ENCODE peak calls at places on chromosomes 7 and 10, in ten cellular contexts. X is stimulated activated CD4-positive, alpha-beta T cell treated with anti-CD3 and anti-CD28 coated beads, TNF-alpha, amount 100 ng/mL, for 4 hours; E is cardiac fibroblast; U is activated naive CD4-positive, alpha-beta T cell; L is mucosa of gallbladder; A is stimulated activated CD8-positive, alpha-beta memory T cell treated with anti-CD3 and anti-CD28 coated beads, Interleukin-12 subunit alpha, Interleukin-12 subunit beta, amount 100 ng/mL, for 1 hour; P is pulmonary artery endothelial cell; K is activated CD4-positive, alpha-beta T cell treated with anti-CD3 and anti-CD28 coated beads, Interleukin-2, amount 50 U/mL, for 24 hours; G is GM12865; Q is colonic mucosa. Z is an unnamed sample.

GRCh38 chr7:88102686-88103085 is 117.2 kb downstream of the SRI start:
- DNase-seq in X (no peak), E (no peak), U (no peak), L (no peak), A (no peak), P (no peak), K (no peak), G (no peak), Q (no peak), Z (no peak)

GRCh38 chr10:52283174-52283573 is 30.9 kb upstream of the DKK1 start:
- DNase-seq in X (no peak), E (peak; percentile 76), U (no peak), L (no peak), A (no peak), P (no peak), K (no peak), G (no peak), Q (no peak), Z (no peak)

GRCh38 chr10:87036623-87037022 is 16.5 kb downstream of the FAM25A start:
- DNase-seq in X (no peak), E (no peak), U (no peak), L (no peak), A (no peak), P (no peak), K (no peak), G (no peak), Q (no peak), Z (no peak)

GRCh38 chr7:110922906-110923305 is 168.0 kb upstream of the LRRN3 start:
- DNase-seq in X (no peak), E (peak; percentile 88), U (no peak), L (no peak), A (no peak), P (peak; percentile 36), K (no peak), G (no peak), Q (no peak), Z (no peak)

GRCh38 chr10:102597131-102597891 is 47.0 kb upstream of the TRIM8 start:
- DNase-seq in X (no peak), E (no peak), U (no peak), L (no peak), A (no peak), P (no peak), K (no peak), G (no peak), Q (no peak), Z (no peak)

GRCh38 chr10:72812798-72813430 is 80.6 kb upstream of the OIT3 start:
- DNase-seq in X (no peak), E (peak; percentile 79), U (no peak), L (no peak), A (no peak), P (no peak), K (no peak), G (no peak), Q (no peak), Z (peak; percentile 89)

GRCh38 chr10:11679946-11680345 is 62.2 kb upstream of the ECHDC3 start:
- DNase-seq in X (no peak), E (no peak), U (no peak), L (no peak), A (no peak), P (no peak), K (no peak), G (no peak), Q (no peak), Z (no peak)

GRCh38 chr7:47186316-47186715 is 395.6 kb downstream of the TNS3 start:
- DNase-seq in X (no peak), E (no peak), U (no peak), L (no peak), A (no peak), P (no peak), K (no peak), G (peak; percentile 40), Q (no peak), Z (no peak)

GRCh38 chr10:50369931-50370330 is 118.6 kb upstream of the ASAH2 start:
- DNase-seq in X (no peak), E (peak; percentile 48), U (no peak), L (no peak), A (no peak), P (no peak), K (no peak), G (no peak), Q (no peak), Z (no peak)

GRCh38 chr7:33725111-33725510 is 180.2 kb upstream of the BMPER start:
- DNase-seq in X (no peak), E (no peak), U (no peak), L (no peak), A (no peak), P (peak; percentile 75), K (no peak), G (no peak), Q (no peak), Z (no peak)

GRCh38 chr10:92789826-92790225 is 58.5 kb upstream of the EXOC6 start:
- DNase-seq in X (no peak), E (no peak), U (no peak), L (no peak), A (no peak), P (no peak), K (no peak), G (no peak), Q (no peak), Z (no peak)

GRCh38 chr10:60130130-60130579 is 223.8 kb upstream of the CCDC6 start:
- DNase-seq in X (no peak), E (no peak), U (no peak), L (no peak), A (no peak), P (no peak), K (no peak), G (no peak), Q (no peak), Z (no peak)

GRCh38 chr7:11831727-11832495 is at the start of gene THSD7A:
- DNase-seq in X (no peak), E (peak; percentile 49), U (no peak), L (peak; percentile 36), A (no peak), P (no peak), K (no peak), G (peak; percentile 5), Q (peak; percentile 23), Z (no peak)

GRCh38 chr7:20146461-20146860 is 70.7 kb downstream of the MACC1 start:
- DNase-seq in X (no peak), E (peak; percentile 27), U (no peak), L (no peak), A (no peak), P (no peak), K (no peak), G (no peak), Q (no peak), Z (no peak)

GRCh38 chr10:35517431-35518181 is 87.5 kb upstream of the GJD4 start:
- DNase-seq in X (no peak), E (peak; percentile 41), U (no peak), L (no peak), A (no peak), P (no peak), K (no peak), G (no peak), Q (no peak), Z (no peak)

GRCh38 chr7:55108818-55109217 is 90.0 kb downstream of the EGFR start:
- DNase-seq in X (no peak), E (no peak), U (no peak), L (no peak), A (no peak), P (no peak), K (no peak), G (no peak), Q (no peak), Z (no peak)

GRCh38 chr10:80078448-80079311 is at the start of gene TMEM254:
- DNase-seq in X (peak; percentile 77), E (peak; percentile 92), U (peak; percentile 69), L (peak; percentile 93), A (peak; percentile 82), P (peak; percentile 50), K (peak; percentile 85), G (peak; percentile 94), Q (peak; percentile 94), Z (peak; percentile 79)

GRCh38 chr7:24438232-24438631 is 135.0 kb upstream of the PALS2 start:
- DNase-seq in X (no peak), E (no peak), U (no peak), L (no peak), A (no peak), P (no peak), K (no peak), G (no peak), Q (no peak), Z (no peak)

GRCh38 chr10:42635098-42635497 is 3.3 kb downstream of the ZNF33B start:
- DNase-seq in X (no peak), E (no peak), U (no peak), L (no peak), A (no peak), P (no peak), K (no peak), G (no peak), Q (no peak), Z (no peak)

GRCh38 chr7:70599446-70600190 is 532.3 kb upstream of the GALNT17 start:
- DNase-seq in X (no peak), E (no peak), U (no peak), L (peak; percentile 51), A (no peak), P (no peak), K (no peak), G (peak; percentile 28), Q (peak; percentile 68), Z (no peak)

GRCh38 chr10:78741541-78741940 is 327.2 kb upstream of the ZMIZ1 start:
- DNase-seq in X (no peak), E (peak; percentile 84), U (no peak), L (no peak), A (no peak), P (no peak), K (no peak), G (no peak), Q (no peak), Z (no peak)

GRCh38 chr10:79179404-79180309 is 110.9 kb downstream of the ZMIZ1 start:
- DNase-seq in X (no peak), E (no peak), U (no peak), L (no peak), A (no peak), P (no peak), K (no peak), G (no peak), Q (no peak), Z (peak; percentile 44)

GRCh38 chr10:62374862-62375710 is 917 bp downstream of the ZNF365 start:
- DNase-seq in X (no peak), E (peak; percentile 29), U (no peak), L (no peak), A (no peak), P (no peak), K (no peak), G (peak; percentile 6), Q (no peak), Z (peak; percentile 39)

GRCh38 chr7:159097661-159098423 is 46.8 kb downstream of the VIPR2 start:
- DNase-seq in X (no peak), E (no peak), U (no peak), L (no peak), A (no peak), P (no peak), K (no peak), G (no peak), Q (no peak), Z (no peak)

GRCh38 chr7:20402297-20403230 is 71.9 kb downstream of the ITGB8 start:
- DNase-seq in X (no peak), E (peak; percentile 27), U (no peak), L (no peak), A (no peak), P (no peak), K (no peak), G (no peak), Q (no peak), Z (no peak)

GRCh38 chr10:13439771-13440708 is 88.8 kb downstream of the BEND7 start:
- DNase-seq in X (peak; percentile 40), E (peak; percentile 40), U (peak; percentile 28), L (peak; percentile 44), A (peak; percentile 39), P (no peak), K (peak; percentile 51), G (peak; percentile 42), Q (peak; percentile 68), Z (no peak)

GRCh38 chr10:84254552-84255137 is 9.8 kb downstream of the RGR start:
- DNase-seq in X (no peak), E (peak; percentile 7), U (no peak), L (no peak), A (no peak), P (no peak), K (no peak), G (no peak), Q (no peak), Z (no peak)

GRCh38 chr10:122485670-122486069 is 24.3 kb downstream of the HTRA1 start:
- DNase-seq in X (no peak), E (no peak), U (no peak), L (peak; percentile 61), A (no peak), P (no peak), K (no peak), G (no peak), Q (no peak), Z (no peak)